ENCODE peak calls at places on chromosomes 2 and 18, in five cellular contexts. X, W, R, F and V are unnamed samples.

GRCh38 chr2:209413615-209414014 is 10.2 kb upstream of the MAP2 start:
- DNase-seq in F (no peak), R (no peak), W (no peak), X (no peak), V (no peak)

GRCh38 chr2:158766524-158766923 is 28.6 kb upstream of the DAPL1 start:
- DNase-seq in X (no peak), R (no peak), F (no peak), W (no peak), V (no peak)

GRCh38 chr2:35204325-35204724 is 1151.3 kb upstream of the CRIM1 start:
- DNase-seq in X (no peak), W (no peak), F (no peak), R (no peak), V (no peak)

GRCh38 chr2:162025121-162025911 is 48.7 kb downstream of the DPP4 start:
- DNase-seq in X (no peak), R (no peak), F (no peak), W (peak), V (no peak)

GRCh38 chr2:26574066-26574899 is 66.9 kb downstream of the CIB4 start:
- DNase-seq in R (no peak), F (no peak), X (no peak), W (no peak), V (no peak)

GRCh38 chr2:23520256-23520655 is 135.3 kb downstream of the KLHL29 start:
- DNase-seq in F (no peak), W (no peak), X (no peak), R (no peak), V (no peak)

GRCh38 chr2:106020821-106021316 is 173.2 kb downstream of the UXS1 start:
- DNase-seq in R (peak), W (no peak), F (no peak), X (no peak), V (peak)

GRCh38 chr2:188146888-188147287 is 144.8 kb upstream of the GULP1 start:
- DNase-seq in W (no peak), R (no peak), X (no peak), F (no peak), V (no peak)

GRCh38 chr2:106953779-106954178 is 67.8 kb upstream of the ST6GAL2 start:
- DNase-seq in F (no peak), X (no peak), R (no peak), W (no peak), V (no peak)

GRCh38 chr2:205864511-205864910 is 182.2 kb downstream of the NRP2 start:
- DNase-seq in X (no peak), R (no peak), W (no peak), F (no peak), V (no peak)

GRCh38 chr18:50158866-50159653 is 35.9 kb downstream of the MYO5B start:
- DNase-seq in W (no peak), F (no peak), R (no peak), X (no peak), V (no peak)

GRCh38 chr2:141557329-141558098 is 573.3 kb downstream of the LRP1B start:
- DNase-seq in R (no peak), W (peak), F (no peak), X (no peak), V (no peak)

GRCh38 chr2:45729753-45730512 is 78.5 kb downstream of the PRKCE start:
- DNase-seq in F (no peak), X (peak), W (no peak), R (no peak), V (no peak)

GRCh38 chr2:240857039-240858008 is 11.3 kb upstream of the AGXT start:
- DNase-seq in W (no peak), F (no peak), R (peak), X (no peak), V (no peak)